ENCODE peak calls at places on chromosomes 2 and 18, in six cellular contexts. Y, V, H, J, U and F are unnamed samples.

GRCh38 chr2:181371782-181372292 is 85.3 kb upstream of the ITGA4 start:
- DNase-seq in Y (peak; percentile 89), V (no peak), H (no peak), J (no peak), U (peak; percentile 33), F (peak; percentile 92)

GRCh38 chr18:59566507-59566906 is 130.7 kb downstream of the CCBE1 start:
- DNase-seq in Y (peak; percentile 96), V (no peak), H (no peak), J (no peak), U (peak; percentile 40), F (no peak)

GRCh38 chr2:62038980-62039771 is 133.7 kb downstream of the COMMD1 start:
- DNase-seq in Y (peak; percentile 59), V (no peak), H (peak; percentile 9), J (no peak), U (peak; percentile 70), F (peak; percentile 68)

GRCh38 chr2:24164416-24164973 is 10.4 kb upstream of the FAM228A start:
- DNase-seq in Y (peak; percentile 10), V (peak; percentile 4), H (peak; percentile 6), J (peak; percentile 67), U (peak; percentile 36), F (no peak)

GRCh38 chr18:55587341-55588000 is 521 bp downstream of the TCF4 start:
- DNase-seq in Y (peak; percentile 58), V (no peak), H (no peak), J (peak; percentile 58), U (peak; percentile 57), F (peak; percentile 40)

GRCh38 chr2:192773044-192773443 is 578.3 kb upstream of the TMEFF2 start:
- DNase-seq in Y (no peak), V (no peak), H (no peak), J (no peak), U (no peak), F (no peak)

GRCh38 chr2:218631837-218632236 is 24.1 kb downstream of the PLCD4 start:
- DNase-seq in Y (peak; percentile 80), V (no peak), H (no peak), J (no peak), U (peak; percentile 84), F (no peak)

GRCh38 chr2:148967484-148967883 is 71.0 kb upstream of the LYPD6B start:
- DNase-seq in Y (peak; percentile 14), V (no peak), H (no peak), J (no peak), U (peak; percentile 7), F (no peak)

GRCh38 chr2:222805591-222806304 is 55.1 kb upstream of the ACSL3 start:
- DNase-seq in Y (peak; percentile 25), V (no peak), H (no peak), J (no peak), U (peak; percentile 9), F (peak; percentile 38)

GRCh38 chr18:74869904-74870863 is 272.5 kb downstream of the ZNF407 start:
- DNase-seq in Y (no peak), V (no peak), H (no peak), J (no peak), U (peak; percentile 12), F (no peak)

GRCh38 chr2:178163395-178163794 is 30.9 kb upstream of the OSBPL6 start:
- DNase-seq in Y (no peak), V (no peak), H (no peak), J (no peak), U (peak; percentile 26), F (no peak)

GRCh38 chr2:238425979-238426567 is 654 bp upstream of the ASB1 start:
- DNase-seq in Y (peak; percentile 71), V (no peak), H (no peak), J (peak; percentile 64), U (peak; percentile 75), F (peak; percentile 43)

GRCh38 chr2:126643972-126644371 is 12.0 kb upstream of the GYPC start:
- DNase-seq in Y (no peak), V (no peak), H (no peak), J (no peak), U (no peak), F (no peak)